ENCODE peak calls at places on chromosome 14, in seven cellular contexts. X is H1, U is HepG2, Z is HCT116, O is SK-N-SH, J is GM12878, I is K562. Q is an unnamed sample.
A peak's percentile ranks its signal among the peaks of the same experiment; 100 is the strongest.

GRCh38 chr14:89444044-89444443 is 27.0 kb upstream of the FOXN3 start:
- DNase-seq in X (no peak), U (no peak), Z (no peak), O (no peak), J (no peak), I (no peak), Q (no peak)

GRCh38 chr14:94665121-94665520 is 52.9 kb downstream of the SERPINA3 start:
- DNase-seq in X (no peak), U (no peak), Z (no peak), O (no peak), J (no peak), I (no peak), Q (no peak)

GRCh38 chr14:74551903-74552371 is 58.4 kb downstream of the ISCA2 start:
- DNase-seq in X (no peak), U (no peak), Z (no peak), O (no peak), J (no peak), I (no peak), Q (no peak)

GRCh38 chr14:73599494-73599893 is 7.8 kb downstream of the ACOT4 start:
- DNase-seq in X (no peak), U (no peak), Z (no peak), O (no peak), J (no peak), I (no peak), Q (no peak)

GRCh38 chr14:68884031-68885030 is 91.5 kb upstream of the ZFP36L1 start:
- DNase-seq in X (no peak), U (peak; percentile 44), Z (peak; percentile 15), O (no peak), J (no peak), I (no peak), Q (peak; percentile 12)

GRCh38 chr14:67934087-67934486 is 114.5 kb downstream of the RAD51B start:
- DNase-seq in X (no peak), U (peak; percentile 62), Z (peak; percentile 71), O (peak; percentile 53), J (peak; percentile 42), I (peak; percentile 23), Q (peak; percentile 64)

GRCh38 chr14:34640826-34641225 is 10.9 kb upstream of the SNX6 start:
- DNase-seq in X (no peak), U (no peak), Z (no peak), O (peak; percentile 63), J (no peak), I (no peak), Q (no peak)

GRCh38 chr14:21913759-21914158 is 240.1 kb upstream of the OR4E1 start:
- DNase-seq in X (peak; percentile 81), U (peak; percentile 90), Z (peak; percentile 71), O (peak; percentile 4), J (peak; percentile 8), I (peak; percentile 27), Q (no peak)

DNA sequence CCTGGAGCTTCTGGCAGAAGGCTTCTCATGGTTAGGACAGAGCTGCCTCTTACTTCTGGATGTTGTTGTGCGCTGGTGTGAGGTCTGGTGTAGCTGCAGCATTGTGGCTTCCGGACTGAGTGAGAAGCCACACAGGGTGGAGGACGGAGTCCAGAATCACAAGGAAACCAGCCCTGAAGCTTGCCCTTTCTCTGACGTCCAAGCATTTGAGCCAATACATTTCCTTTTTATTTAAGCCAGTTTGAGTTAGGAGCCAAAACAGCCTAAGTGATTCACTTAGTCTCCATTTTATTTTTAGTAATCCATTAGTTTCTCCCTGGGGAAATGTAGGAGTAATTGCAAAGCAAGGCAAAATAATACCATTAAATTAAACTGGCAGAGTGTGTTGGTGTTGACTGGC is 402.4 kb upstream of the RGS6 start:
- DNase-seq in X (no peak), U (no peak), Z (no peak), O (no peak), J (no peak), I (no peak), Q (no peak)
- TF ChIP-seq SIN3A in X (no peak), U (no peak), Z (no peak), O (no peak), J (no peak), I (no peak), Q (no peak)

DNA sequence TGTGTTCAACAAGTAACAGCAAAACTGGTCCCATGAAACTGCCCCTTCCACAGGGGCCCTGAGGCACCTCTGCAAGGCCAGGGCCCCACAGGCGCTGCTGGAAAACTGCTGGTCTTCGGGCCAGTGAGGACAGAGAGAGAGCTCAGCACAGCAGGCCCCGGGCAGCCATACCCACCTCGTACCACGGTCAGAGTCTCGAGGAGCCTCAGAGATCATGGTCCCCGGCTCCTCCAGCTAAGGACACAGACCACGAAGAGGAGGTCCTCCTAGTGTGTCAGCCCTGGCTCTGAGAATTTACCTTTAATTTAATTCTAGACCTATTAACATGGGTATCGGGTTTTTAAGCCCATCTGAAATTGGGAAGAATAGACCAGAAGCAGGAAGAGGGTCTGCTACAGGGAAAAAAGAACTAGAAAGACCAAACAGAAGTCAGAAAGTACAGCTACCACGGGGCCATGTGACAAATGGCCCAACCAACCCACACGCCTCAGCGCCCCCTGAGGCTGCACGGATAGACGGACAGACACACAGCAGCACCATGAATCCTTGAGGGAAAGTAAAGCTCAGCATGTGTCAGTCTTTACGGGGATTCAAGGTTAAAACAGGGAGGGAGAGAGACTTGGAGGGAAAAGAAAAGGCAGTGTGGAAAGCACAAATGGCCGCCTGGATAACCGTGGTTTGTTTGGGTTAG is 22.9 kb downstream of the ANKRD9 start:
- DNase-seq in X (no peak), U (no peak), Z (no peak), O (no peak), J (no peak), I (no peak), Q (no peak)
- TF ChIP-seq POLR2AphosphoS5 in X (no peak), U (no peak), Z (no peak), O (no peak), J (no peak), I (no peak), Q (no peak)

DNA sequence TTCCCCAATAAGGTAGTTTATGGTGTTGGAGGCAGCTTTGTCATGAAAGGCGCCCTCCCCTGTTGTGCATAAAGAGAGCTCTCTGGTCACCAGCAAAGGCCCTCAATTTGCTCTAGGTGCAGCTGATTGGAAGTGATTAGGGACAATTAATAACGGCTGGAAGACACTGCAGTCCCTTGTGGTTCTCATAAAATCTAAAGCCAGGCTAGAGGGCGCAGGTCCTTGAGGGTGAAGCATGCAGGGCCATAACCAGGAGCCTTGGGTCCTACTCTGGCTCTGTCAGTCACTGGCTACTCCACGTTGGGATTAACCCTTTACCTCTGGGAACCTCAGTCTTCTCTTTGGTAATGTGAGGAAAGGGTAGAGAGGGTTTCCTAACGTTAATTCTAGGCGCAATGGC is 1.9 kb downstream of the DAAM1 start:
- DNase-seq in X (no peak), U (peak; percentile 24), Z (no peak), O (peak; percentile 58), J (no peak), I (peak; percentile 6), Q (no peak)
- H3K4me1 ChIP-seq in X (no peaks in the 10 kb centered on the region), U (peaks cover 55% of the 10 kb centered on the region), Z (peaks cover 15% of the 10 kb centered on the region), O (no peaks in the 10 kb centered on the region), J (peaks cover 7% of the 10 kb centered on the region), I (peaks cover 11% of the 10 kb centered on the region), Q (peaks cover 3% of the 10 kb centered on the region)

GRCh38 chr14:70731447-70732239 is 77.7 kb downstream of the MAP3K9 start:
- DNase-seq in X (no peak), U (no peak), Z (no peak), O (no peak), J (no peak), I (no peak), Q (no peak)
- TF ChIP-seq SIN3A in X (no peak), U (no peak), Z (no peak), O (no peak), J (no peak), I (no peak), Q (no peak)

DNA sequence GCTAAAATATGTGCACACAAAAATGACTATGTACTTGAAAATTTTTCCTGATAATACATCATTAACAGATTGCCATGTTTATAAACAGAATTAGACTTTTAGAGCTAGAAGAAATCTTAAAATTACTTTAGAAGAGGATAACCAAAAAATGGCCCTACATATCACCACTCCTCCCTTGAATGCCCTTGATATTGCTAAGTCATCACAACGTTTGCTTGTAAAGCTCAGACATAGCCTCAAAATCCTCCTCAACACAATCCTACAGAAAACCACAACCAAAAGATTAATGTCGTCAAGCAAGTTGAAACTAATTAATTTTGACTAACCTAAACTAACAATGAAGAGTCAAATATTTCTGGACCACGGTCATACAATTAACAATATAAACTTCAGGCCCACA is 19.4 kb upstream of the NAA30 start:
- DNase-seq in X (no peak), U (no peak), Z (no peak), O (no peak), J (no peak), I (no peak), Q (no peak)
- TF ChIP-seq POLR2AphosphoS5 in X (no peak), U (no peak), Z (no peak), O (no peak), J (no peak), I (no peak), Q (no peak)

GRCh38 chr14:56812364-56813103 is 2.3 kb upstream of the OTX2 start:
- DNase-seq in X (peak; percentile 58), U (no peak), Z (no peak), O (no peak), J (no peak), I (no peak), Q (no peak)
- H3K4me1 ChIP-seq in X (peaks cover 23% of the 10 kb centered on the region), U (no peaks in the 10 kb centered on the region), Z (no peaks in the 10 kb centered on the region), O (no peaks in the 10 kb centered on the region), J (no peaks in the 10 kb centered on the region), I (no peaks in the 10 kb centered on the region), Q (no peaks in the 10 kb centered on the region)

GRCh38 chr14:70920608-70921007 is 13.3 kb downstream of the PCNX1 start:
- DNase-seq in X (no peak), U (no peak), Z (no peak), O (no peak), J (no peak), I (no peak), Q (no peak)
- TF ChIP-seq SIN3A in X (no peak), U (no peak), Z (no peak), O (no peak), J (no peak), I (no peak), Q (no peak)

DNA sequence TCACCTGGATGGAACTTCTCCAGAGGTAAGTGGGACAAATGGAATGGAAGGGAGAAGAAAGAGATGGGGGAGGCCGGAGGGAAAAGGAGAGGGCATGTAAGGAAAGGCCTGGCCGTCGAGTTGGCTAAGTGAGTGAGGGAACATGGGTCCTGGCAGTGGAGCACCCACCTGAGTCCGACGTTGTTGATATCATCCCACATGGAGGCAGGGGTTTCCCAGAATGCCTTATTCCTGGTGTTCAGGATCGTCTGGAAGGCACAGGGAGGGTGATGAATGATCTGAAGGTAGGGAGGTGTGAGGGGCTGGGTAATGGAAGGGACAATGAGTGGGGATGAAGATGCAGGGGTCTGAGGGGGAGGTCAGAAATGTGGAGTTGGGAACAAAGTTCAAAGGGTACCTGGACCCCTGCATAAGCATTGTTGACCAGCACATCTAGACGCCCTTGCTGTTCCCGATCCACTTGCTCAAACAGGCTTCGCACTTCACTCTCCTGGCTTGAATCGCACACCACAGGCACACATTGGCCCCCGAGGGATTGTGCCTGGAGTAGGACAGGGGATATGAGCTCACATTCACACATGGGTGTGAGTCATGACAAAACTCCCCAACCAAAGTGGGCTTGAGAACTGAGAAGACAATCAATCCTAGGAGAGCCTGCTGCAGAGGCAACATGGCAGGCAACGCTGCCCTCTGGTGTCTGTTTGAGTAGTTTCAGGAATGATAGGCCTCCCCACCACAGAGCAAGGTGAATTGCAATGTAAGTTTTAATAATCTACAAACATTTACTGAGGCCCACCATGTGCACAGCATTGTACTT is 3.0 kb downstream of the DHRS1 start:
- DNase-seq in X (peak; percentile 62), U (peak; percentile 90), Z (no peak), O (peak; percentile 77), J (peak; percentile 82), I (peak; percentile 63), Q (peak; percentile 61)
- TF ChIP-seq POLR2AphosphoS5 in X (no peak), U (no peak), Z (peak; percentile 9), O (no peak), J (no peak), I (no peak), Q (no peak)

Q was measured in Panc1.